ENCODE peak calls at places on chromosomes 6 and 20, in ten cellular contexts. One of them, this sample, is unnamed.

GRCh38 chr20:52959125-52959524 is 13.0 kb upstream of the TSHZ2 start:
- DNase-seq in A549: peak
- DNase-seq in brain microvascular endothelial cell: no peak
- DNase-seq in astrocyte: no peak
- DNase-seq in AG09309: no peak
- DNase-seq in ascending aorta: no peak
- DNase-seq in psoas muscle: no peak
- DNase-seq in ovary: no peak
- DNase-seq in heart left ventricle: no peak
- DNase-seq in cardiac fibroblast: no peak
- DNase-seq in this sample: no peak

GRCh38 chr20:49452011-49452482 is 30.4 kb downstream of the KCNB1 start:
- DNase-seq in A549: no peak
- DNase-seq in brain microvascular endothelial cell: no peak
- DNase-seq in astrocyte: no peak
- DNase-seq in AG09309: no peak
- DNase-seq in ascending aorta: no peak
- DNase-seq in psoas muscle: peak
- DNase-seq in ovary: no peak
- DNase-seq in heart left ventricle: peak
- DNase-seq in cardiac fibroblast: peak
- DNase-seq in this sample: no peak

GRCh38 chr6:11007715-11008608 is 36.1 kb downstream of the ELOVL2 start:
- DNase-seq in A549: peak
- DNase-seq in brain microvascular endothelial cell: peak
- DNase-seq in astrocyte: peak
- DNase-seq in AG09309: peak
- DNase-seq in ascending aorta: no peak
- DNase-seq in psoas muscle: no peak
- DNase-seq in ovary: no peak
- DNase-seq in heart left ventricle: no peak
- DNase-seq in cardiac fibroblast: peak
- DNase-seq in this sample: peak

GRCh38 chr6:150600302-150601017 is 775 bp downstream of the PLEKHG1 start:
- DNase-seq in A549: peak
- DNase-seq in brain microvascular endothelial cell: peak
- DNase-seq in astrocyte: peak
- DNase-seq in AG09309: peak
- DNase-seq in ascending aorta: peak
- DNase-seq in psoas muscle: peak
- DNase-seq in ovary: peak
- DNase-seq in heart left ventricle: peak
- DNase-seq in cardiac fibroblast: peak
- DNase-seq in this sample: peak

GRCh38 chr6:38157905-38158304 is 338.4 kb downstream of the ZFAND3 start:
- DNase-seq in A549: no peak
- DNase-seq in brain microvascular endothelial cell: no peak
- DNase-seq in astrocyte: no peak
- DNase-seq in AG09309: no peak
- DNase-seq in ascending aorta: no peak
- DNase-seq in psoas muscle: no peak
- DNase-seq in ovary: no peak
- DNase-seq in heart left ventricle: no peak
- DNase-seq in cardiac fibroblast: no peak
- DNase-seq in this sample: no peak

GRCh38 chr6:167532410-167533294 is 207.8 kb downstream of the TTLL2 start:
- DNase-seq in A549: no peak
- DNase-seq in brain microvascular endothelial cell: no peak
- DNase-seq in astrocyte: no peak
- DNase-seq in AG09309: no peak
- DNase-seq in ascending aorta: no peak
- DNase-seq in psoas muscle: no peak
- DNase-seq in ovary: no peak
- DNase-seq in heart left ventricle: no peak
- DNase-seq in cardiac fibroblast: no peak
- DNase-seq in this sample: no peak

GRCh38 chr6:107665386-107665785 is 158.7 kb downstream of the SCML4 start:
- DNase-seq in A549: no peak
- DNase-seq in brain microvascular endothelial cell: no peak
- DNase-seq in astrocyte: peak
- DNase-seq in AG09309: no peak
- DNase-seq in ascending aorta: no peak
- DNase-seq in psoas muscle: no peak
- DNase-seq in ovary: no peak
- DNase-seq in heart left ventricle: no peak
- DNase-seq in cardiac fibroblast: peak
- DNase-seq in this sample: peak

GRCh38 chr6:127420558-127420957 is 38.6 kb downstream of the KIAA0408 start:
- DNase-seq in A549: peak
- DNase-seq in brain microvascular endothelial cell: peak
- DNase-seq in astrocyte: peak
- DNase-seq in AG09309: peak
- DNase-seq in ascending aorta: peak
- DNase-seq in psoas muscle: no peak
- DNase-seq in ovary: no peak
- DNase-seq in heart left ventricle: peak
- DNase-seq in cardiac fibroblast: peak
- DNase-seq in this sample: peak

GRCh38 chr6:40138273-40138720 is 204.0 kb upstream of the MOCS1 start:
- DNase-seq in A549: peak
- DNase-seq in brain microvascular endothelial cell: no peak
- DNase-seq in astrocyte: no peak
- DNase-seq in AG09309: no peak
- DNase-seq in ascending aorta: no peak
- DNase-seq in psoas muscle: no peak
- DNase-seq in ovary: no peak
- DNase-seq in heart left ventricle: no peak
- DNase-seq in cardiac fibroblast: no peak
- DNase-seq in this sample: no peak

GRCh38 chr6:131792091-131792496 is 15.7 kb upstream of the ENPP1 start:
- DNase-seq in A549: peak
- DNase-seq in brain microvascular endothelial cell: peak
- DNase-seq in astrocyte: peak
- DNase-seq in AG09309: peak
- DNase-seq in ascending aorta: no peak
- DNase-seq in psoas muscle: no peak
- DNase-seq in ovary: no peak
- DNase-seq in heart left ventricle: no peak
- DNase-seq in cardiac fibroblast: no peak
- DNase-seq in this sample: peak

GRCh38 chr6:41784581-41785171 is 2.8 kb upstream of the TOMM6 start:
- DNase-seq in A549: no peak
- DNase-seq in brain microvascular endothelial cell: no peak
- DNase-seq in astrocyte: no peak
- DNase-seq in AG09309: no peak
- DNase-seq in ascending aorta: no peak
- DNase-seq in psoas muscle: no peak
- DNase-seq in ovary: no peak
- DNase-seq in heart left ventricle: no peak
- DNase-seq in cardiac fibroblast: no peak
- DNase-seq in this sample: no peak

GRCh38 chr6:121143476-121143875 is 190.8 kb downstream of the TBC1D32 start:
- DNase-seq in A549: no peak
- DNase-seq in brain microvascular endothelial cell: no peak
- DNase-seq in astrocyte: peak
- DNase-seq in AG09309: no peak
- DNase-seq in ascending aorta: no peak
- DNase-seq in psoas muscle: no peak
- DNase-seq in ovary: no peak
- DNase-seq in heart left ventricle: no peak
- DNase-seq in cardiac fibroblast: no peak
- DNase-seq in this sample: peak

GRCh38 chr6:162068340-162068739 is 659.2 kb downstream of the PRKN start:
- DNase-seq in A549: no peak
- DNase-seq in brain microvascular endothelial cell: no peak
- DNase-seq in astrocyte: no peak
- DNase-seq in AG09309: no peak
- DNase-seq in ascending aorta: no peak
- DNase-seq in psoas muscle: no peak
- DNase-seq in ovary: no peak
- DNase-seq in heart left ventricle: no peak
- DNase-seq in cardiac fibroblast: no peak
- DNase-seq in this sample: no peak

GRCh38 chr6:167345960-167346359 is 21.1 kb downstream of the TTLL2 start:
- DNase-seq in A549: no peak
- DNase-seq in brain microvascular endothelial cell: no peak
- DNase-seq in astrocyte: no peak
- DNase-seq in AG09309: no peak
- DNase-seq in ascending aorta: no peak
- DNase-seq in psoas muscle: no peak
- DNase-seq in ovary: no peak
- DNase-seq in heart left ventricle: no peak
- DNase-seq in cardiac fibroblast: no peak
- DNase-seq in this sample: no peak

GRCh38 chr6:11972806-11973205 is 39.3 kb upstream of the HIVEP1 start:
- DNase-seq in A549: no peak
- DNase-seq in brain microvascular endothelial cell: no peak
- DNase-seq in astrocyte: no peak
- DNase-seq in AG09309: no peak
- DNase-seq in ascending aorta: no peak
- DNase-seq in psoas muscle: no peak
- DNase-seq in ovary: no peak
- DNase-seq in heart left ventricle: no peak
- DNase-seq in cardiac fibroblast: peak
- DNase-seq in this sample: no peak

GRCh38 chr6:14321992-14322772 is 204.6 kb downstream of the CD83 start:
- DNase-seq in A549: peak
- DNase-seq in brain microvascular endothelial cell: no peak
- DNase-seq in astrocyte: no peak
- DNase-seq in AG09309: no peak
- DNase-seq in ascending aorta: no peak
- DNase-seq in psoas muscle: no peak
- DNase-seq in ovary: no peak
- DNase-seq in heart left ventricle: no peak
- DNase-seq in cardiac fibroblast: no peak
- DNase-seq in this sample: no peak
- TF ChIP-seq CTCF in A549: no peak
- TF ChIP-seq CTCF in brain microvascular endothelial cell: peak
- TF ChIP-seq CTCF in astrocyte: no peak
- TF ChIP-seq CTCF in AG09309: peak
- TF ChIP-seq CTCF in ascending aorta: no peak
- TF ChIP-seq CTCF in psoas muscle: no peak
- TF ChIP-seq CTCF in ovary: no peak
- TF ChIP-seq CTCF in heart left ventricle: peak
- TF ChIP-seq CTCF in cardiac fibroblast: no peak
- TF ChIP-seq CTCF in this sample: peak

GRCh38 chr20:44075950-44076232 is 111.1 kb downstream of the JPH2 start:
- DNase-seq in A549: no peak
- DNase-seq in brain microvascular endothelial cell: no peak
- DNase-seq in astrocyte: no peak
- DNase-seq in AG09309: no peak
- DNase-seq in ascending aorta: no peak
- DNase-seq in psoas muscle: no peak
- DNase-seq in ovary: no peak
- DNase-seq in heart left ventricle: no peak
- DNase-seq in cardiac fibroblast: no peak
- DNase-seq in this sample: no peak

GRCh38 chr20:44073675-44074071 is 113.3 kb downstream of the JPH2 start:
- DNase-seq in A549: no peak
- DNase-seq in brain microvascular endothelial cell: no peak
- DNase-seq in astrocyte: no peak
- DNase-seq in AG09309: no peak
- DNase-seq in ascending aorta: peak
- DNase-seq in psoas muscle: no peak
- DNase-seq in ovary: no peak
- DNase-seq in heart left ventricle: no peak
- DNase-seq in cardiac fibroblast: no peak
- DNase-seq in this sample: no peak

GRCh38 chr20:44073011-44073674 is 113.8 kb downstream of the JPH2 start:
- DNase-seq in A549: no peak
- DNase-seq in brain microvascular endothelial cell: no peak
- DNase-seq in astrocyte: no peak
- DNase-seq in AG09309: no peak
- DNase-seq in ascending aorta: peak
- DNase-seq in psoas muscle: peak
- DNase-seq in ovary: no peak
- DNase-seq in heart left ventricle: no peak
- DNase-seq in cardiac fibroblast: no peak
- DNase-seq in this sample: no peak

GRCh38 chr20:44075191-44075949 is 111.6 kb downstream of the JPH2 start:
- DNase-seq in A549: no peak
- DNase-seq in brain microvascular endothelial cell: no peak
- DNase-seq in astrocyte: no peak
- DNase-seq in AG09309: no peak
- DNase-seq in ascending aorta: peak
- DNase-seq in psoas muscle: no peak
- DNase-seq in ovary: no peak
- DNase-seq in heart left ventricle: no peak
- DNase-seq in cardiac fibroblast: no peak
- DNase-seq in this sample: no peak

GRCh38 chr20:44074252-44075151 is 112.5 kb downstream of the JPH2 start:
- DNase-seq in A549: no peak
- DNase-seq in brain microvascular endothelial cell: peak
- DNase-seq in astrocyte: peak
- DNase-seq in AG09309: no peak
- DNase-seq in ascending aorta: peak
- DNase-seq in psoas muscle: no peak
- DNase-seq in ovary: no peak
- DNase-seq in heart left ventricle: peak
- DNase-seq in cardiac fibroblast: peak
- DNase-seq in this sample: no peak
- TF ChIP-seq CTCF in A549: no peak
- TF ChIP-seq CTCF in brain microvascular endothelial cell: no peak
- TF ChIP-seq CTCF in astrocyte: no peak
- TF ChIP-seq CTCF in AG09309: no peak
- TF ChIP-seq CTCF in ascending aorta: no peak
- TF ChIP-seq CTCF in psoas muscle: no peak
- TF ChIP-seq CTCF in ovary: no peak
- TF ChIP-seq CTCF in heart left ventricle: no peak
- TF ChIP-seq CTCF in cardiac fibroblast: no peak
- TF ChIP-seq CTCF in this sample: no peak

GRCh38 chr6:144999127-144999526 is 714.0 kb downstream of the UTRN start:
- DNase-seq in A549: no peak
- DNase-seq in brain microvascular endothelial cell: no peak
- DNase-seq in astrocyte: no peak
- DNase-seq in AG09309: peak
- DNase-seq in ascending aorta: no peak
- DNase-seq in psoas muscle: no peak
- DNase-seq in ovary: no peak
- DNase-seq in heart left ventricle: no peak
- DNase-seq in cardiac fibroblast: no peak
- DNase-seq in this sample: no peak
- TF ChIP-seq CTCF in A549: no peak
- TF ChIP-seq CTCF in brain microvascular endothelial cell: peak
- TF ChIP-seq CTCF in astrocyte: no peak
- TF ChIP-seq CTCF in AG09309: peak
- TF ChIP-seq CTCF in ascending aorta: no peak
- TF ChIP-seq CTCF in psoas muscle: no peak
- TF ChIP-seq CTCF in ovary: no peak
- TF ChIP-seq CTCF in heart left ventricle: no peak
- TF ChIP-seq CTCF in cardiac fibroblast: peak
- TF ChIP-seq CTCF in this sample: no peak

DNA sequence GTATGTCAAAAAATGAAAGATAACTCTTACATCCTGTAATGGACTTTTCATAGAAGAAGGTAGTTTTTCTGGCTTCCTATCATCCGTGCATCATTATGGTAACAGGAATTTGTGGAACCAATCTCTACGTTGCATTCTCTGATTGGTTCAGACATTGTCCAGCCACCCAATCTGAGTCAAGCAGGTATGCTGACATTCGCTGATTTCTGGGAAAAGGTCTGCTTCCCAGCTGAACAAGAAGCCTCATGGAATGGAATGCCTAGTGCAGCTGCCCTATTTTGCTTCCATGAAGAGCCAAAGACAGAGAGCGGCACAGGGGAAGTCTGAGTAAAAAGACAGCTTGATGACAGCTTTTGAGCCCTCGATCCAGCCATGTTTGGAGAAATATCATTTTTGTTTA is 38.5 kb upstream of the TXLNB start:
- DNase-seq in A549: peak
- DNase-seq in brain microvascular endothelial cell: no peak
- DNase-seq in astrocyte: no peak
- DNase-seq in AG09309: no peak
- DNase-seq in ascending aorta: no peak
- DNase-seq in psoas muscle: no peak
- DNase-seq in ovary: no peak
- DNase-seq in heart left ventricle: no peak
- DNase-seq in cardiac fibroblast: no peak
- DNase-seq in this sample: no peak
- TF ChIP-seq CTCF in A549: no peak
- TF ChIP-seq CTCF in brain microvascular endothelial cell: no peak
- TF ChIP-seq CTCF in astrocyte: no peak
- TF ChIP-seq CTCF in AG09309: no peak
- TF ChIP-seq CTCF in ascending aorta: no peak
- TF ChIP-seq CTCF in psoas muscle: no peak
- TF ChIP-seq CTCF in ovary: no peak
- TF ChIP-seq CTCF in heart left ventricle: no peak
- TF ChIP-seq CTCF in cardiac fibroblast: no peak
- TF ChIP-seq CTCF in this sample: no peak

This sample was measured in foreskin keratinocyte.